ENCODE peak calls at places on chromosomes 12 and 14, in ten cellular contexts. One of them, this sample, is unnamed.

GRCh38 chr12:57451233-57451778 is 3.8 kb upstream of the INHBE start:
- DNase-seq in testis: no peak
- DNase-seq in tibial nerve: no peak
- DNase-seq in transverse colon: no peak
- DNase-seq in adrenal gland: no peak
- DNase-seq in thyroid gland: no peak
- DNase-seq in body of pancreas: peak; percentile 37
- DNase-seq in breast epithelium: no peak
- DNase-seq in right lobe of liver: peak; percentile 96
- DNase-seq in heart left ventricle: no peak
- DNase-seq in this sample: no peak

GRCh38 chr12:67356400-67356799 is 87.2 kb downstream of the CAND1 start:
- DNase-seq in adrenal gland: peak; percentile 25
- DNase-seq in breast epithelium: no peak
- DNase-seq in transverse colon: no peak
- DNase-seq in heart left ventricle: no peak
- DNase-seq in thyroid gland: peak; percentile 8
- DNase-seq in body of pancreas: peak; percentile 21
- DNase-seq in right lobe of liver: no peak
- DNase-seq in tibial nerve: no peak
- DNase-seq in testis: no peak
- DNase-seq in this sample: no peak

GRCh38 chr14:22886500-22887259 is 3.7 kb downstream of the REM2 start:
- DNase-seq in body of pancreas: peak; percentile 83
- DNase-seq in adrenal gland: peak; percentile 81
- DNase-seq in tibial nerve: peak; percentile 51
- DNase-seq in heart left ventricle: peak; percentile 72
- DNase-seq in transverse colon: peak; percentile 87
- DNase-seq in right lobe of liver: no peak
- DNase-seq in breast epithelium: peak; percentile 82
- DNase-seq in thyroid gland: peak; percentile 81
- DNase-seq in testis: peak; percentile 84
- DNase-seq in this sample: peak; percentile 35

GRCh38 chr12:83102499-83102898 is 415.8 kb downstream of the TMTC2 start:
- DNase-seq in testis: no peak
- DNase-seq in transverse colon: no peak
- DNase-seq in adrenal gland: no peak
- DNase-seq in thyroid gland: no peak
- DNase-seq in right lobe of liver: no peak
- DNase-seq in body of pancreas: no peak
- DNase-seq in breast epithelium: no peak
- DNase-seq in tibial nerve: no peak
- DNase-seq in heart left ventricle: no peak
- DNase-seq in this sample: no peak

GRCh38 chr14:66624319-66624937 is 116.5 kb downstream of the GPHN start:
- DNase-seq in tibial nerve: no peak
- DNase-seq in testis: peak; percentile 71
- DNase-seq in right lobe of liver: peak; percentile 62
- DNase-seq in breast epithelium: no peak
- DNase-seq in adrenal gland: peak; percentile 70
- DNase-seq in body of pancreas: peak; percentile 68
- DNase-seq in transverse colon: peak; percentile 35
- DNase-seq in heart left ventricle: peak; percentile 44
- DNase-seq in thyroid gland: peak; percentile 47
- DNase-seq in this sample: no peak

GRCh38 chr12:96237465-96238077 is 43.4 kb downstream of the ELK3 start:
- DNase-seq in heart left ventricle: peak; percentile 58
- DNase-seq in tibial nerve: no peak
- DNase-seq in right lobe of liver: no peak
- DNase-seq in thyroid gland: no peak
- DNase-seq in transverse colon: peak; percentile 59
- DNase-seq in testis: peak; percentile 61
- DNase-seq in body of pancreas: peak; percentile 52
- DNase-seq in adrenal gland: peak; percentile 70
- DNase-seq in breast epithelium: no peak
- DNase-seq in this sample: peak; percentile 94

GRCh38 chr12:14454098-14454907 is 88.8 kb downstream of the ATF7IP start:
- DNase-seq in right lobe of liver: no peak
- DNase-seq in testis: peak; percentile 38
- DNase-seq in transverse colon: no peak
- DNase-seq in breast epithelium: no peak
- DNase-seq in thyroid gland: no peak
- DNase-seq in tibial nerve: no peak
- DNase-seq in adrenal gland: no peak
- DNase-seq in heart left ventricle: no peak
- DNase-seq in body of pancreas: no peak
- DNase-seq in this sample: no peak

GRCh38 chr14:51228890-51229289 is 11.2 kb upstream of the TMX1 start:
- DNase-seq in testis: no peak
- DNase-seq in adrenal gland: no peak
- DNase-seq in thyroid gland: no peak
- DNase-seq in right lobe of liver: no peak
- DNase-seq in heart left ventricle: no peak
- DNase-seq in tibial nerve: no peak
- DNase-seq in breast epithelium: no peak
- DNase-seq in body of pancreas: no peak
- DNase-seq in transverse colon: no peak
- DNase-seq in this sample: no peak

GRCh38 chr12:12717586-12718381 is 616 bp downstream of the CDKN1B start:
- DNase-seq in body of pancreas: no peak
- DNase-seq in tibial nerve: no peak
- DNase-seq in adrenal gland: peak; percentile 49
- DNase-seq in heart left ventricle: peak; percentile 38
- DNase-seq in transverse colon: peak; percentile 33
- DNase-seq in thyroid gland: peak; percentile 34
- DNase-seq in right lobe of liver: peak; percentile 63
- DNase-seq in breast epithelium: no peak
- DNase-seq in testis: peak; percentile 53
- DNase-seq in this sample: no peak

GRCh38 chr12:12719496-12719895 is 2.3 kb downstream of the CDKN1B start:
- DNase-seq in right lobe of liver: no peak
- DNase-seq in body of pancreas: no peak
- DNase-seq in breast epithelium: no peak
- DNase-seq in adrenal gland: no peak
- DNase-seq in testis: no peak
- DNase-seq in thyroid gland: no peak
- DNase-seq in heart left ventricle: no peak
- DNase-seq in tibial nerve: no peak
- DNase-seq in transverse colon: no peak
- DNase-seq in this sample: no peak

GRCh38 chr12:12720052-12720451 is 2.9 kb downstream of the CDKN1B start:
- DNase-seq in adrenal gland: no peak
- DNase-seq in breast epithelium: no peak
- DNase-seq in body of pancreas: no peak
- DNase-seq in testis: no peak
- DNase-seq in right lobe of liver: no peak
- DNase-seq in thyroid gland: no peak
- DNase-seq in heart left ventricle: no peak
- DNase-seq in tibial nerve: no peak
- DNase-seq in transverse colon: no peak
- DNase-seq in this sample: no peak

GRCh38 chr12:12718382-12718761 is 1.2 kb downstream of the CDKN1B start:
- DNase-seq in heart left ventricle: peak; percentile 20
- DNase-seq in body of pancreas: no peak
- DNase-seq in adrenal gland: no peak
- DNase-seq in thyroid gland: no peak
- DNase-seq in tibial nerve: no peak
- DNase-seq in breast epithelium: no peak
- DNase-seq in transverse colon: no peak
- DNase-seq in testis: no peak
- DNase-seq in right lobe of liver: no peak
- DNase-seq in this sample: no peak

DNA sequence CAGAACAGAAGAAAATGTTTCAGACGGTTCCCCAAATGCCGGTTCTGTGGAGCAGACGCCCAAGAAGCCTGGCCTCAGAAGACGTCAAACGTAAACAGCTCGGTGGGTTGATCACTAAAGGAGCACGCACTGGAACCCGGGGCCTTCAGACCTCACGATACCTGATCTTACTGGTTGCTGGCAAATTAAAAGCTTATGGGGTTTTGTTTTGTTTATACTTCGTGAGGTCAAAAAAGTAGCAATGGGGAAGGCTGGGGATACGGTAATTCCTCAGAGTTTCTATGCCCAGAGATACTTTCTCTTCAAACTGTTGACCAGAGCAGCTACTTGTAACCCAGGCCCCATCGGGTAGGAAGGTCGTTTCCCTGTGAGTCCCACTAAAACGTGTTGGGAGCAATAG is 1.7 kb downstream of the CDKN1B start:
- DNase-seq in adrenal gland: no peak
- DNase-seq in tibial nerve: no peak
- DNase-seq in right lobe of liver: no peak
- DNase-seq in breast epithelium: no peak
- DNase-seq in transverse colon: no peak
- DNase-seq in testis: no peak
- DNase-seq in thyroid gland: no peak
- DNase-seq in body of pancreas: no peak
- DNase-seq in heart left ventricle: no peak
- DNase-seq in this sample: no peak
- TF ChIP-seq POLR2A in adrenal gland: no peak
- TF ChIP-seq POLR2A in tibial nerve: no peak
- TF ChIP-seq POLR2A in right lobe of liver: no peak
- TF ChIP-seq POLR2A in breast epithelium: no peak
- TF ChIP-seq POLR2A in transverse colon: no peak
- TF ChIP-seq POLR2A in testis: no peak
- TF ChIP-seq POLR2A in thyroid gland: no peak
- TF ChIP-seq POLR2A in body of pancreas: no peak
- TF ChIP-seq POLR2A in heart left ventricle: no peak
- TF ChIP-seq POLR2A in this sample: no peak

DNA sequence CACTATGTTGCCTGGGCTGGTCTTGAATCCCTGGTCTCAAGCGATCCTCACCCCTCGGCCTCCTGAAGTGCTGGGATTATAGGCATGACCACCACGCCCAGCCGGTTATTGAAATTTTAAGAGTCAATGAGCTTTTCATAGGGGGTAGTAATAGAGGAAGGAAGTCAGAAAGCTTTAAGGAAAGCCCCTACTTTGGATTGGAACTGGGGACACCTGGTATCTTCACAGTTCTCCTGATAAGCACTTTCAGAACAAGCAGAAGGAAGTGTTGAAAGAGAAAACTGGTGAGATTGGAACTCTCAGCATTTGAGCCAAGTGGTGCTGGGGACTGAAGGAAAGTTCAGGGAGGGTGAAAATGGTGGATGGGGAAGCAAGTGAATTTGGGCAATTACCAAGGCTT is 5.1 kb downstream of the SLC4A8 start:
- DNase-seq in testis: no peak
- DNase-seq in thyroid gland: no peak
- DNase-seq in adrenal gland: no peak
- DNase-seq in tibial nerve: no peak
- DNase-seq in body of pancreas: no peak
- DNase-seq in transverse colon: no peak
- DNase-seq in breast epithelium: no peak
- DNase-seq in heart left ventricle: no peak
- DNase-seq in right lobe of liver: no peak
- DNase-seq in this sample: no peak
- H3K4me3 ChIP-seq in testis: no peak overlapping the region
- H3K4me3 ChIP-seq in thyroid gland: no peak overlapping the region
- H3K4me3 ChIP-seq in adrenal gland: no peak overlapping the region
- H3K4me3 ChIP-seq in tibial nerve: no peak overlapping the region
- H3K4me3 ChIP-seq in body of pancreas: no peak overlapping the region
- H3K4me3 ChIP-seq in transverse colon: no peak overlapping the region
- H3K4me3 ChIP-seq in breast epithelium: no peak overlapping the region
- H3K4me3 ChIP-seq in heart left ventricle: no peak overlapping the region
- H3K4me3 ChIP-seq in right lobe of liver: no peak overlapping the region
- H3K4me3 ChIP-seq in this sample: no peak overlapping the region

DNA sequence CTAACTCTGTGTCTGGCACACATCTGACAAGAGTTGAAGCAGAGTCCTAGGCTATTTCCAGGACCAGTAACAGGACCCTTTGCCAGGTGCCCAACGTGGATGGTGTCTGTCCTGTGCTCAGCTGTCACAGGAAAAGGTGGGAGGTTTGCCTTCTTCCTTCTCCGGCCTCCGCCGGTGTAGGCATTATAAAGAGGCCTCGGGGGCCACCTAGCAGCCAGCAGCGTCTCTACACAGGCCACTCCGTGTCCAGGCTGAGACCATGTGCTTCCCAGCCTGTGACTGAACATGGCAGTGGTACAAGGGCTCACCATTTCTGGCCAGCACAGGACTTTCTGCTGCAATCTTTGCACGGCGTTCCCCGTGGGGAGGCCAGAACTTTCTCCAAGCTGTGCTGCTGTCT is 60.7 kb upstream of the GPATCH2L start:
- DNase-seq in tibial nerve: peak; percentile 21
- DNase-seq in breast epithelium: no peak
- DNase-seq in testis: peak; percentile 73
- DNase-seq in heart left ventricle: peak; percentile 44
- DNase-seq in body of pancreas: peak; percentile 19
- DNase-seq in adrenal gland: no peak
- DNase-seq in transverse colon: no peak
- DNase-seq in right lobe of liver: no peak
- DNase-seq in thyroid gland: no peak
- DNase-seq in this sample: peak; percentile 90
- TF ChIP-seq POLR2A in tibial nerve: no peak
- TF ChIP-seq POLR2A in breast epithelium: no peak
- TF ChIP-seq POLR2A in testis: no peak
- TF ChIP-seq POLR2A in heart left ventricle: no peak
- TF ChIP-seq POLR2A in body of pancreas: no peak
- TF ChIP-seq POLR2A in adrenal gland: no peak
- TF ChIP-seq POLR2A in transverse colon: no peak
- TF ChIP-seq POLR2A in right lobe of liver: no peak
- TF ChIP-seq POLR2A in thyroid gland: no peak
- TF ChIP-seq POLR2A in this sample: no peak

GRCh38 chr12:40016960-40017359 is 88.9 kb downstream of the SLC2A13 start:
- DNase-seq in adrenal gland: no peak
- DNase-seq in body of pancreas: no peak
- DNase-seq in transverse colon: peak; percentile 26
- DNase-seq in thyroid gland: no peak
- DNase-seq in tibial nerve: no peak
- DNase-seq in right lobe of liver: no peak
- DNase-seq in testis: no peak
- DNase-seq in breast epithelium: no peak
- DNase-seq in heart left ventricle: no peak
- DNase-seq in this sample: no peak
- H3K4me3 ChIP-seq in adrenal gland: no peak overlapping the region
- H3K4me3 ChIP-seq in body of pancreas: no peak overlapping the region
- H3K4me3 ChIP-seq in transverse colon: no peak overlapping the region
- H3K4me3 ChIP-seq in thyroid gland: no peak overlapping the region
- H3K4me3 ChIP-seq in tibial nerve: no peak overlapping the region
- H3K4me3 ChIP-seq in right lobe of liver: no peak overlapping the region
- H3K4me3 ChIP-seq in testis: no peak overlapping the region
- H3K4me3 ChIP-seq in breast epithelium: no peak overlapping the region
- H3K4me3 ChIP-seq in heart left ventricle: no peak overlapping the region
- H3K4me3 ChIP-seq in this sample: no peak overlapping the region

This sample was measured in lower leg skin.